ENCODE peak calls at places on chromosomes 11 and 22, in six cellular contexts. Z, W, S, F, A and X are unnamed samples.

GRCh38 chr22:45069925-45070324 is 60.1 kb upstream of the PHF21B start:
- DNase-seq in Z (no peak), W (no peak), S (no peak), F (no peak), A (no peak), X (no peak)

GRCh38 chr11:75725552-75726320 is 8.1 kb downstream of the MOGAT2 start:
- DNase-seq in Z (no peak), W (no peak), S (no peak), F (no peak), A (no peak), X (no peak)

GRCh38 chr11:13836666-13837065 is 125.9 kb upstream of the SPON1 start:
- DNase-seq in Z (no peak), W (no peak), S (no peak), F (no peak), A (no peak), X (no peak)

GRCh38 chr11:129853508-129854228 is 38.0 kb downstream of the TMEM45B start:
- DNase-seq in Z (no peak), W (no peak), S (peak), F (no peak), A (no peak), X (no peak)

GRCh38 chr11:7486731-7487130 is 1.4 kb downstream of the OLFML1 start:
- DNase-seq in Z (no peak), W (no peak), S (no peak), F (no peak), A (no peak), X (no peak)

GRCh38 chr22:43851979-43852307 is 10.4 kb downstream of the SULT4A1 start:
- DNase-seq in Z (no peak), W (no peak), S (no peak), F (no peak), A (no peak), X (no peak)

GRCh38 chr11:61698173-61698965 is 18.2 kb downstream of the DAGLA start:
- DNase-seq in Z (no peak), W (no peak), S (no peak), F (no peak), A (no peak), X (no peak)

GRCh38 chr11:6333112-6333511 is 12.8 kb upstream of the CAVIN3 start:
- DNase-seq in Z (no peak), W (no peak), S (no peak), F (no peak), A (no peak), X (no peak)

GRCh38 chr11:118915941-118916841 is 9.5 kb downstream of the BCL9L start:
- DNase-seq in Z (no peak), W (no peak), S (no peak), F (no peak), A (no peak), X (no peak)

GRCh38 chr22:43473031-43473430 is 61.2 kb downstream of the MPPED1 start:
- DNase-seq in Z (no peak), W (no peak), S (no peak), F (no peak), A (no peak), X (no peak)

DNA sequence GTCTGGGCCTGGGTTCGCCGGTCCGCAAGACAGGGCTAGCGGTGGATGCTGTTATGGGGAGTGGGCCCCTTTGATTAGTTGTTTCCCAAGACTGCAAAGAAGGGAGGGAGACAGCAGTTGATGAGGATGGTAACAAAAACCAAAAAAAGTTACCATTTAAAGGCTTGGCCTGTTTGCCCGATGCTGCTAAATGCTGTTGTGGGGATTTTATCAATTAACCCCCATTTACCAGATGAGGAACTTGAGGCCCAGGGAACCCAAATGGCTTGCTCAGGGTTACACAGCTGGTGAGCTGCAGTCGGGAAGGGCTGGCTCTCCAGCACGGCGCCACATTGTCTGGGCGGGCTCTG is 3.4 kb downstream of the TRPT1 start:
- DNase-seq in Z (no peak), W (no peak), S (no peak), F (no peak), A (no peak), X (no peak)
- TF ChIP-seq POLR2A in Z (no peak), W (no peak), S (no peak), F (no peak), A (no peak), X (no peak)

GRCh38 chr11:116114198-116114651 is 610.0 kb upstream of the CADM1 start:
- DNase-seq in Z (no peak), W (no peak), S (no peak), F (no peak), A (no peak), X (no peak)
- TF ChIP-seq TAF1 in Z (no peak), W (no peak), S (no peak), F (no peak), A (no peak), X (no peak)

GRCh38 chr11:114340311-114341131 is 44.3 kb downstream of the NNMT start:
- DNase-seq in Z (no peak), W (no peak), S (peak), F (no peak), A (peak), X (no peak)
- TF ChIP-seq POLR2A in Z (no peak), W (no peak), S (no peak), F (no peak), A (no peak), X (no peak)

DNA sequence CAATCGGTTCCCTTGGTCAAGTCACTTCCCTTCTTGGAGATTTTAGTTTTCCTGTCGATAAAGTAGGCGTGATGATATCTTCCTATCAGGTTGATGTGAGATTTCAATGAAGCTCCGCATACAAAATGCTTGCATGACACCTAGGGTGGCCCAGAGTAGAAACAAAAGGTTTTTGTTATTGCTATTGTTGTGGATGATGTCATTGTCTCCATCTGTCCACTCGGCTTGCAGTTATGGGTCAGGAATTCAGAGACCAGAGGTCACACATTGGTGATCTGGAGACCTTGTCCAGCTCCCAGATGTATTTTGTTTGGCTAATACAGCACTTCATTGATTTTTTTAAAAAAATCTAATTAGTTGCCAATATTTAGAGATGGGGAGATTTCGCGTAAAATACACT is 382.1 kb downstream of the MN1 start:
- DNase-seq in Z (no peak), W (no peak), S (no peak), F (no peak), A (no peak), X (no peak)
- TF ChIP-seq TAF1 in Z (no peak), W (no peak), S (no peak), F (no peak), A (no peak), X (no peak)

GRCh38 chr11:69005183-69005630 is 7.8 kb downstream of the MRGPRF start:
- DNase-seq in Z (no peak), W (no peak), S (no peak), F (no peak), A (no peak), X (no peak)

GRCh38 chr11:69003866-69004311 is 9.2 kb downstream of the MRGPRF start:
- DNase-seq in Z (no peak), W (peak), S (no peak), F (no peak), A (no peak), X (no peak)

GRCh38 chr11:69003301-69003865 is 9.7 kb downstream of the MRGPRF start:
- DNase-seq in Z (no peak), W (peak), S (no peak), F (no peak), A (no peak), X (no peak)

GRCh38 chr11:69005631-69006368 is 7.2 kb downstream of the MRGPRF start:
- DNase-seq in Z (no peak), W (no peak), S (no peak), F (no peak), A (no peak), X (no peak)

DNA sequence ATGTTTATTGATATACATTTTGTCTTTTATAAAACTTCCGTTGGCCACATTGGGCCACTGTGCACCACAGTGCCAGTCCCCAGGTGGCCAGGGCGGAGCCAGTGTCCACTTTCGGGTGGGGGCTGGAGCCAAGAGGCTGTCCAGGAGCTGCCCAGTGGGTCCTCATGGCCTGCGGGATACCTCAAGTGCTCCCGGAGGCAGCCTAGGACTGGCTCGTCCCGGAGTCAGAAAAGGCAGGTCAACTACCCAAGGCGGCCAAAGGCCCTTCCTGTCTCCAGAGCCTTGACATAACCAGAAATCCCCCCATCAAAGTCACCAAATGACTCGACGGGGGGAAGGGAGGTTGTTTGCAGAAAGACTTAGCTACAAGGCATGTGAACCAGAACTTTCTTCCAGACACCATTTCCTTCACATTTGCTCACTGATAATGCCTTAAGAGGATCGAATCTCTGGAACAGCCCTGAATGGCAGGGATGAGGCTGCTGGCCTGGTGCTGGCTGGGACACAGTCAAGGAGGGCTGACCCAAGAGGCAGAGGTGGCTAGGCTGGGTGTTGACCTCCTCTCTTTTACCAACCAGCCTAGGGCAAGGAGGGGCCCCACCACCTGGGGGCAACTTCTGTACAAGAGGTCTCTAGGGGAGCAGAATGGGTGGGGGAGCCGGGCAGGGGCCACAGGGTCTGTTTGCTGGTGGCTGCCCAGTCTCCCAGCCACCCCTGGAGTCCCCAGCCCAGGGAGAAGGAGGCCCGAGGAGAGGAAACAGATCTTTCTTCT is 8.4 kb downstream of the MRGPRF start:
- DNase-seq in Z (no peak), W (peak), S (no peak), F (no peak), A (no peak), X (no peak)
- TF ChIP-seq POLR2A in Z (no peak), W (no peak), S (no peak), F (no peak), A (no peak), X (no peak)

GRCh38 chr11:1262172-1263006 is 39.5 kb downstream of the MUC5B start:
- DNase-seq in Z (peak), W (peak), S (peak), F (peak), A (peak), X (peak)
- TF ChIP-seq TAF1 in Z (no peak), W (no peak), S (peak), F (peak), A (no peak), X (no peak)

DNA sequence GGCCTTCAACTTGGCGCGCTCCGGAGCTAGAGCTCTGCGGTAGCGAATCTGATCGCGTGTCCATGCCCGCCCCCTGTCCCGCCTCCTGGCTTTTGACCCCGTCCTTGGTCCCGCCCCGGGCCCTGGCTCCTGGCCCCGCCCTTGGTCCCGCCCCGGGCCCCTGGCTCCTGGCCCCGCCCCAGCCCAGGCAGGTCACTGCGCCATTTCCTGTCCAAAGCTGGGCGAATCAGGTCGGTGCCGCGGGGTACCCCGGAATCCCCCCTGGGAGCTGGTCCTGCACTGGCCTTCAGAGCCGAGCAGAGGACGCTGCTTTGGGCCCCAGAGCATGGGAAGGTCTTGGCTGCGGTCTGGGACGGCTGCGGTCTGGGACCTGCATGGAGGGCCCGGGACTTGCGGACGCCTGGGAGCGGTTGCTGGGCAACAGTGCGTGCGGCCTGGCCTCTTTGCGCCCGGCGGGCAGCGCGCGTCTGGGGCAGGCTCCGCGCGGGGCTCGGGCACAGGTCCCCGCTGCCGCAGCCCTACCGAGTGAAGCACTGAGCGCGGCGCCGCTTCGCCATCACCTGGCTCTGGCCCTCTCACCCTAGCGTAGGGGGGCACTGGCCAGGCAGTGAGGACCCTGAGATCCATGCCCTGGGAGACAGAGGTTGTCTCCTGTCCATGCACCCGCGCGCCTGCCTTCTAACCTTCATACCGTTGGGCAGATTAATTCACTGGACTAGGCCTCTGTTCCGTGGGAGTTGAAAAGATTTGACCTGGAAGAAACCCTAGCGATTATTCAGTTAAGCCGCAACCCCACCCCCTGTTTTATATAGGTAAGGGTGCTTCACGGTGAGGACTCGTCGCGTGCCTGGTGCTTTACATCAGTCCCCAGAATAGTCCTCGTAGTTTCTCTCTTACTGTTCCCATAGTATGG is at the start of gene TTC12:
- DNase-seq in Z (peak), W (peak), S (peak), F (peak), A (peak), X (peak)
- TF ChIP-seq POLR2A in Z (peak), W (peak), S (peak), F (no peak), A (peak), X (peak)

DNA sequence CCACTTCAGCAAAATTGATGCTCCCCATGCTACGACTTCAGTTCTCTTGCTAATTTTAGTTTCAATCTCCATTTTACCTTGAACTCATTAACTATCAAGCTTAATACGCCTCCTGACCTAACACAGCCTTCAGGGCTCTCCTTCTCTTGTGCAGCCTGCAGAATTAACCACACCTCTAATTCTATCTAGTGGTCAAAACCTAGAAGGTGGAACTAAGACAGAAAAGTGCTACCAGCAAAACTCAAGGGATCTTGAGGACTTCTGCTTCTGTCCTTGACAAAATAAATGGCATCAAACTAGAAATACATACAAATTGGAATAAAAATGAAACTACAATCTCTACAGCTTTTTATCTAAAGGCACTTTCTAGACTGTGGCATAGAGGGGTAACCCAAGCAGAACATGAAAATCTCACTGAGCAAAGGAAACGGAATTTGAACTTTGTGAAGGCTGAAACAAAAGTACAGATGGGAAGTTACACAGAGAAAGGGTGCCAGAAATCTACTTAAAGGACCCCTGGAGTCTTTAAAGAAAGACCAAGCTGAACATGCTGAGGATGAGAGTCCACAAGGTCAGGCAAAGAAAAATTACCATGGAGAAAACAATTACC is 10.7 kb downstream of the CWF19L2 start:
- DNase-seq in Z (no peak), W (no peak), S (no peak), F (no peak), A (no peak), X (no peak)
- TF ChIP-seq TAF1 in Z (no peak), W (no peak), S (no peak), F (no peak), A (no peak), X (no peak)